ENCODE peak calls at places on chromosome 22, in eight cellular contexts. L, A, K, O, C, M, F and Y are unnamed samples.

GRCh38 chr22:19051381-19051780 is 70.8 kb downstream of the DGCR2 start:
- DNase-seq in F (no peak), M (no peak), A (no peak), L (no peak), O (no peak), C (no peak), K (no peak), Y (no peak)

GRCh38 chr22:23553922-23554870 is 25.9 kb downstream of the IGLL1 start:
- DNase-seq in K (no peak), L (no peak), C (no peak), M (no peak), A (peak), O (no peak), F (no peak), Y (no peak)

GRCh38 chr22:35434061-35434750 is 34.3 kb downstream of the MCM5 start:
- DNase-seq in M (no peak), C (no peak), O (no peak), A (no peak), L (no peak), K (no peak), F (no peak), Y (no peak)

GRCh38 chr22:44221710-44222475 is 41.2 kb downstream of the PARVG start:
- DNase-seq in M (no peak), A (no peak), C (peak), L (no peak), O (no peak), K (no peak), F (no peak), Y (no peak)

GRCh38 chr22:25746012-25746373 is 4.0 kb downstream of the MYO18B start:
- DNase-seq in L (no peak), O (no peak), K (no peak), F (no peak), A (no peak), M (no peak), C (no peak), Y (no peak)

GRCh38 chr22:28000361-28000760 is 81.3 kb upstream of the PITPNB start:
- DNase-seq in K (no peak), L (no peak), O (no peak), A (no peak), F (no peak), C (no peak), M (no peak), Y (no peak)

GRCh38 chr22:36830601-36831000 is 13.8 kb upstream of the PVALB start:
- DNase-seq in K (no peak), L (no peak), M (no peak), A (no peak), C (no peak), F (no peak), O (no peak), Y (no peak)

GRCh38 chr22:35375031-35375430 is 5.9 kb upstream of the HMOX1 start:
- DNase-seq in K (no peak), A (no peak), L (no peak), O (no peak), C (no peak), F (no peak), M (no peak), Y (no peak)

GRCh38 chr22:23179381-23180294 is 671 bp upstream of the BCR start:
- DNase-seq in C (peak), K (peak), O (peak), L (peak), F (peak), A (no peak), M (peak), Y (no peak)

GRCh38 chr22:48868554-48868953 is 959.1 kb downstream of the BRD1 start:
- DNase-seq in A (peak), M (no peak), O (no peak), K (no peak), C (no peak), L (peak), F (no peak), Y (no peak)

GRCh38 chr22:45548991-45549736 is 46.5 kb downstream of the FBLN1 start:
- DNase-seq in C (peak), M (peak), A (no peak), L (no peak), O (no peak), F (peak), K (no peak), Y (peak)

GRCh38 chr22:39270280-39270679 is 25.5 kb upstream of the PDGFB start:
- DNase-seq in L (no peak), F (no peak), O (no peak), C (no peak), A (no peak), M (no peak), K (peak), Y (no peak)

GRCh38 chr22:18095101-18095805 is 15.4 kb upstream of the TUBA8 start:
- DNase-seq in K (no peak), F (no peak), A (no peak), M (no peak), L (no peak), O (no peak), C (no peak), Y (no peak)

GRCh38 chr22:36828815-36829214 is 12.0 kb upstream of the PVALB start:
- DNase-seq in L (no peak), M (no peak), A (no peak), O (no peak), F (no peak), C (peak), K (no peak), Y (no peak)

GRCh38 chr22:41197808-41198585 is 7.1 kb upstream of the L3MBTL2 start:
- DNase-seq in K (peak), F (peak), A (no peak), O (no peak), M (peak), C (peak), L (peak), Y (no peak)

GRCh38 chr22:34639911-34640310 is 426.0 kb upstream of the ISX start:
- DNase-seq in M (peak), L (no peak), A (no peak), F (no peak), O (no peak), C (no peak), K (no peak), Y (no peak)

GRCh38 chr22:45235101-45235777 is 5.5 kb downstream of the KIAA0930 start:
- DNase-seq in A (no peak), M (no peak), O (no peak), F (no peak), C (no peak), K (peak), L (no peak), Y (no peak)

GRCh38 chr22:18024276-18024939 is at the start of gene MICAL3:
- DNase-seq in F (peak), A (no peak), L (peak), C (peak), K (peak), M (peak), O (peak), Y (peak)

GRCh38 chr22:50338860-50339462 is 4.2 kb upstream of the PPP6R2 start:
- DNase-seq in L (no peak), K (no peak), C (no peak), F (no peak), M (no peak), O (no peak), A (no peak), Y (no peak)

GRCh38 chr22:42288791-42289190 is 18.3 kb upstream of the TCF20 start:
- DNase-seq in L (no peak), K (no peak), O (no peak), F (no peak), M (no peak), A (no peak), C (no peak), Y (no peak)

GRCh38 chr22:47781024-47781423 is 1018.6 kb downstream of the TBC1D22A start:
- DNase-seq in L (no peak), F (no peak), O (no peak), K (no peak), C (no peak), M (no peak), A (no peak), Y (no peak)

GRCh38 chr22:42686756-42687491 is 33.7 kb downstream of the A4GALT start:
- DNase-seq in K (peak), L (no peak), C (no peak), O (no peak), A (no peak), F (no peak), M (no peak), Y (no peak)

GRCh38 chr22:30294830-30295229 is 5.5 kb upstream of the CASTOR1 start:
- DNase-seq in M (no peak), K (no peak), O (no peak), A (no peak), C (no peak), F (no peak), L (no peak), Y (no peak)

GRCh38 chr22:30866811-30867271 is 101.7 kb downstream of the MORC2 start:
- DNase-seq in L (no peak), A (peak), F (peak), M (no peak), C (peak), K (no peak), O (no peak), Y (no peak)